ENCODE peak calls at places on chromosomes 16 and 17, in seven cellular contexts. F, W, X, U, O, S and L are unnamed samples.

GRCh38 chr16:84922351-84923135 is 88.8 kb downstream of the ZDHHC7 start:
- DNase-seq in F (peak), W (peak), X (peak), U (no peak), O (no peak), S (peak), L (no peak)

GRCh38 chr16:23072084-23072599 is 77.1 kb downstream of the USP31 start:
- DNase-seq in F (peak), W (peak), X (peak), U (no peak), O (peak), S (peak), L (peak)

GRCh38 chr17:47879028-47879585 is 16.9 kb upstream of the SP2 start:
- DNase-seq in F (peak), W (no peak), X (no peak), U (no peak), O (no peak), S (peak), L (peak)

GRCh38 chr16:88468289-88469129 is 15.4 kb downstream of the ZFPM1 start:
- DNase-seq in F (peak), W (no peak), X (no peak), U (no peak), O (peak), S (peak), L (peak)

GRCh38 chr17:12789075-12789975 is at the start of gene ARHGAP44:
- DNase-seq in F (peak), W (peak), X (peak), U (no peak), O (peak), S (peak), L (peak)

GRCh38 chr16:35564148-35564547 is 2104.7 kb downstream of the TP53TG3F start:
- DNase-seq in F (no peak), W (no peak), X (no peak), U (no peak), O (no peak), S (no peak), L (no peak)

GRCh38 chr16:27811881-27812280 is 251.6 kb downstream of the GSG1L start:
- DNase-seq in F (no peak), W (no peak), X (no peak), U (no peak), O (no peak), S (no peak), L (no peak)

GRCh38 chr17:6455321-6455705 is 11.1 kb downstream of the PIMREG start:
- DNase-seq in F (peak), W (peak), X (no peak), U (no peak), O (peak), S (peak), L (peak)

GRCh38 chr16:3035972-3036725 is 595 bp downstream of the BICDL2 start:
- DNase-seq in F (no peak), W (no peak), X (no peak), U (no peak), O (no peak), S (no peak), L (no peak)

GRCh38 chr17:79576333-79576732 is 34.5 kb downstream of the RBFOX3 start:
- DNase-seq in F (no peak), W (no peak), X (no peak), U (no peak), O (no peak), S (no peak), L (no peak)

GRCh38 chr17:71446635-71447034 is 674.2 kb upstream of the SOX9 start:
- DNase-seq in F (peak), W (no peak), X (no peak), U (no peak), O (no peak), S (no peak), L (no peak)

GRCh38 chr17:1108810-1109605 is 70.8 kb downstream of the ABR start:
- DNase-seq in F (peak), W (peak), X (peak), U (no peak), O (peak), S (peak), L (peak)

GRCh38 chr16:86455116-86455515 is 55.2 kb upstream of the FOXF1 start:
- DNase-seq in F (peak), W (peak), X (no peak), U (peak), O (no peak), S (peak), L (peak)

GRCh38 chr17:15516150-15516549 is 47.1 kb downstream of the TVP23C start:
- DNase-seq in F (peak), W (peak), X (no peak), U (no peak), O (peak), S (peak), L (peak)

GRCh38 chr17:78802008-78802407 is 19.9 kb upstream of the CYTH1 start:
- DNase-seq in F (no peak), W (no peak), X (no peak), U (no peak), O (no peak), S (no peak), L (no peak)

GRCh38 chr16:67249178-67249759 is 490 bp downstream of the SLC9A5 start:
- DNase-seq in F (no peak), W (no peak), X (no peak), U (no peak), O (no peak), S (no peak), L (no peak)

GRCh38 chr17:40355123-40355803 is 9.3 kb downstream of the GJD3 start:
- DNase-seq in F (peak), W (peak), X (peak), U (no peak), O (peak), S (peak), L (peak)

GRCh38 chr17:69103557-69104233 is 38.0 kb downstream of the ABCA6 start:
- DNase-seq in F (no peak), W (no peak), X (no peak), U (no peak), O (no peak), S (no peak), L (no peak)

GRCh38 chr17:16928406-16929280 is 43.3 kb downstream of the TNFRSF13B start:
- DNase-seq in F (no peak), W (no peak), X (peak), U (no peak), O (no peak), S (no peak), L (no peak)

GRCh38 chr17:19540706-19541370 is 7.2 kb downstream of the SLC47A1 start:
- DNase-seq in F (no peak), W (no peak), X (no peak), U (no peak), O (no peak), S (no peak), L (no peak)

GRCh38 chr17:62653831-62654829 is 26.7 kb downstream of the MRC2 start:
- DNase-seq in F (peak), W (peak), X (peak), U (peak), O (no peak), S (peak), L (peak)

GRCh38 chr16:72910875-72911274 is 137.1 kb downstream of the ZFHX3 start:
- DNase-seq in F (no peak), W (no peak), X (no peak), U (no peak), O (no peak), S (no peak), L (no peak)

GRCh38 chr17:58289869-58290268 is 9.1 kb upstream of the MPO start:
- DNase-seq in F (no peak), W (no peak), X (no peak), U (no peak), O (peak), S (no peak), L (no peak)

GRCh38 chr16:75304521-75305363 is 53.3 kb upstream of the BCAR1 start:
- DNase-seq in F (peak), W (peak), X (peak), U (peak), O (peak), S (peak), L (peak)

GRCh38 chr16:24972608-24973220 is 42.5 kb downstream of the ARHGAP17 start:
- DNase-seq in F (no peak), W (no peak), X (no peak), U (no peak), O (no peak), S (no peak), L (no peak)
- H3K4me3 ChIP-seq in F (no peak), W (no peak), X (no peak), U (no peak), O (no peak), S (no peak), L (no peak)

GRCh38 chr17:35766903-35767510 is 6.3 kb downstream of the C17orf50 start:
- DNase-seq in F (peak), W (peak), X (no peak), U (no peak), O (peak), S (peak), L (peak)
- TF ChIP-seq CTCF in F (peak), W (peak), X (peak), U (peak), O (peak), S (peak), L (peak)

GRCh38 chr17:59652119-59652518 is 32.4 kb downstream of the CLTC start:
- DNase-seq in F (peak), W (peak), X (no peak), U (peak), O (no peak), S (peak), L (peak)

GRCh38 chr17:59649886-59650285 is 30.2 kb downstream of the CLTC start:
- DNase-seq in F (peak), W (no peak), X (no peak), U (no peak), O (no peak), S (no peak), L (no peak)

GRCh38 chr17:59650642-59651041 is 30.9 kb downstream of the CLTC start:
- DNase-seq in F (no peak), W (no peak), X (no peak), U (no peak), O (no peak), S (no peak), L (no peak)

GRCh38 chr17:59647288-59647687 is 27.6 kb downstream of the CLTC start:
- DNase-seq in F (no peak), W (no peak), X (no peak), U (no peak), O (no peak), S (no peak), L (no peak)

DNA sequence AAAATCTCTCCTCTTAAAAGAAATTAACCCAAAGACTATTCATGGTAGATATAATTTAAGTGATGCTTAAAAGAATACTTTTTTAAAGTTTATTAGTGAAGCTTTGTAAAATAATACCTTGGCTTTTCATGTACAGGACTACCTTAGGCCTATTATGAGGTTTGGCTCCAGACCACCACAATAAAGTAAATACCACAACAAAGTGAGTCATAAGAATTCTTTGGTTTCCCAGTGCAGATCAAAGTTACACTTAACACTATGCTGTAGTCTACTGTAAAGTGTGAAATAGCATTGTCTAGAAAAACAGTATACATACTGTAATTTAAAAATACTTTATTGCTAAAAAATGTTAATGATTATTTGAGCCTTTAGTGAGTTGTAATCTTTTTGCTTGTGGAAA is 31.7 kb downstream of the CLTC start:
- DNase-seq in F (peak), W (no peak), X (no peak), U (no peak), O (no peak), S (peak), L (peak)
- H3K4me3 ChIP-seq in F (no peak), W (no peak), X (no peak), U (no peak), O (no peak), S (no peak), L (no peak)

GRCh38 chr16:89782489-89782888 is 34.0 kb downstream of the FANCA start:
- DNase-seq in F (no peak), W (no peak), X (no peak), U (no peak), O (no peak), S (no peak), L (no peak)
- TF ChIP-seq CTCF in F (no peak), W (no peak), X (no peak), U (no peak), O (no peak), S (no peak), L (no peak)

DNA sequence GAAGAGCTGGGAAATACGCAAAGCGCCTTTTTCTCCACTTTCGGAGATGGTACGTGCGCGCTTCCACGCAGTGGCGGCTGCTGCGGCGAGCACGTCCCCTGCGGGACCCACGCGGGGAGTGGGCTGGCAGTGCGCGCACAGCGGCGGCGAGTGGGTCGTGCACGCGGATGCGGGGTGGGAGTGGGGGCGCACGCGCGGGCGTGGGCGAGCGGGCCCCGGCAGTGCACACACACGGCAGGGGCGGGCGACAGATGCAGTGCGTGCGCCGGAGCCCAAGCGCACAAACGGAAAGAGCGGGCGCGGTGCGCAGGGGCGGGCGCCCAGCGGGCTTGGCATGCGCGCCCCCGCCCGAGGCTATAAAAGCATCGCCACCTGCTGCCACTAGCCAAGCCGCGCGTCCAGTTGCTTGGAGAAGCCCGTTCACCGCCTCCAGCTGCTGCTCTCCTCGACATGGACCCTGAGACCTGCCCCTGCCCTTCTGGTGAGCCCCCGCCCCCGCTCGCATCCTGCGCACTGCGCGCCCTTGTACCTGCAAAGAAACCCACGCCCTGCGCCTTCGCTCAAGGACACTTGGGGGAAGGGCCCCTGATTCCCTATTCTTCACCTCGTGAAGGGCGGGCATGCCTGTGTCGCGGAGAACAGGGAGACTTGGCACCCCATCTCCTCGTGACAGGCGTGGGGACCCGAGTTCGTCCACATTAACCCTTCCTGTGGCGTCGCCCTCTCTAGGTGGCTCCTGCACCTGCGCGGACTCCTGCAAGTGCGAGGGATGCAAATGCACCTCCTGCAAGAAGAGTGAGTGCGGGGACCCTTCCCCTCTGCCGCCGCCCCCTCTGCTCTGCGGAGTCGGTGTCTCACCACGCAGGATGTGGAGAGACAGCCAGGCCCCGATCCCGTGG is at the start of gene MT3:
- DNase-seq in F (no peak), W (no peak), X (no peak), U (no peak), O (peak), S (no peak), L (no peak)
- H3K4me3 ChIP-seq in F (peak), W (no peak), X (peak), U (peak), O (no peak), S (peak), L (no peak)

GRCh38 chr17:49616086-49616485 is 40.4 kb downstream of the NXPH3 start:
- DNase-seq in F (no peak), W (no peak), X (no peak), U (no peak), O (no peak), S (peak), L (peak)
- TF ChIP-seq CTCF in F (peak), W (peak), X (peak), U (peak), O (peak), S (peak), L (peak)

GRCh38 chr17:45197555-45198334 is 23.9 kb upstream of the FMNL1 start:
- DNase-seq in F (peak), W (peak), X (peak), U (no peak), O (peak), S (peak), L (peak)
- H3K4me3 ChIP-seq in F (no peak), W (no peak), X (peak), U (no peak), O (no peak), S (peak), L (no peak)

GRCh38 chr16:58299757-58300349 is 5.0 kb upstream of the PRSS54 start:
- DNase-seq in F (peak), W (peak), X (no peak), U (no peak), O (peak), S (peak), L (peak)
- TF ChIP-seq CTCF in F (peak), W (peak), X (peak), U (peak), O (peak), S (peak), L (peak)

DNA sequence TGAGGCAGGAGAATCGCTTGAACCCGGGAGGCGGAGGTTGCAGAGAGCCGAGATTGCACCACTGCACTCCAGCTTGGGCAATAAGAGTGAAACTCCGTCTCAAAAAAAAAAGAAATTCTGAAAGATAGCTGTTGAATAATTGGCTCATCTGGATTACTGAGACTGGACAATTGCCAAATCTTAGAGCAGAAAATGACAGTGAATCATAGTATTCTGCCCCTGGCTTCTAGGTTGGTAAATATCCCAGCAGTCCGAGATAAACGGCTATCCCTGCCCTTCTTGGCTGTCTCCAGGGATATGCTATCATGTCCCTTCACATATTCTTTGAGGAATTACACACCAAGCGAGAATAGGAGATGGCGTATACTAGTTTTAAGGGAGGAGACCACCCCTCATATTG is 35.5 kb upstream of the METTL16 start:
- DNase-seq in F (peak), W (peak), X (no peak), U (no peak), O (peak), S (peak), L (peak)
- H3K4me3 ChIP-seq in F (no peak), W (no peak), X (no peak), U (no peak), O (no peak), S (no peak), L (no peak)